ENCODE peak calls at places on chromosomes 6 and 20, in ten cellular contexts. C, G, Q, A, Y, O, I, K, R and D are unnamed samples. For H3K4me1, the result is how much of the 10 kb centered on the place peaks cover.

GRCh38 chr6:22251331-22251730 is 45.5 kb downstream of the PRL start:
- DNase-seq in Q (no peak), G (no peak), C (no peak), R (no peak), K (no peak), O (no peak), A (no peak), I (no peak), Y (peak), D (no peak)

GRCh38 chr6:2109796-2110195 is 135.6 kb downstream of the GMDS start:
- DNase-seq in K (no peak), G (no peak), I (no peak), C (no peak), A (no peak), Y (no peak), O (no peak), R (no peak), Q (no peak), D (no peak)

GRCh38 chr20:42484790-42485365 is 704.8 kb downstream of the PTPRT start:
- DNase-seq in O (no peak), Q (no peak), Y (no peak), K (no peak), A (no peak), I (no peak), G (no peak), C (no peak), R (no peak), D (no peak)

GRCh38 chr20:20869161-20869560 is 156.7 kb upstream of the RALGAPA2 start:
- DNase-seq in I (no peak), Y (no peak), O (no peak), A (no peak), K (no peak), C (no peak), R (no peak), Q (no peak), G (no peak), D (no peak)

GRCh38 chr6:66735106-66735890 is 1028.3 kb upstream of the EYS start:
- DNase-seq in Q (no peak), R (no peak), C (no peak), O (no peak), Y (no peak), G (no peak), I (no peak), K (no peak), A (no peak), D (no peak)

GRCh38 chr20:1389703-1390385 is 3.0 kb downstream of the FKBP1A start:
- DNase-seq in G (no peak), Q (no peak), Y (no peak), R (no peak), I (no peak), A (no peak), O (no peak), K (no peak), C (no peak), D (no peak)

GRCh38 chr20:58239216-58239615 is 10.8 kb upstream of the ANKRD60 start:
- DNase-seq in K (no peak), Y (no peak), O (no peak), G (no peak), Q (no peak), R (no peak), I (no peak), C (no peak), A (no peak), D (no peak)

GRCh38 chr6:87705070-87705691 is 3.1 kb upstream of the AKIRIN2 start:
- DNase-seq in R (no peak), C (no peak), G (no peak), O (peak), I (no peak), Q (no peak), A (no peak), K (no peak), Y (peak), D (no peak)

GRCh38 chr20:32528291-32528891 is 56.7 kb downstream of the NOL4L start:
- DNase-seq in A (no peak), C (no peak), R (no peak), O (no peak), Q (no peak), Y (no peak), K (no peak), G (no peak), I (peak), D (no peak)

GRCh38 chr6:12572884-12573824 is 143.4 kb upstream of the PHACTR1 start:
- DNase-seq in I (no peak), C (no peak), A (no peak), Y (peak), K (no peak), Q (no peak), R (peak), O (no peak), G (no peak), D (no peak)

GRCh38 chr6:44701038-44701636 is 313.6 kb downstream of the CDC5L start:
- DNase-seq in R (no peak), Y (no peak), Q (no peak), K (no peak), A (no peak), O (no peak), G (no peak), C (no peak), I (no peak), D (no peak)

GRCh38 chr6:44738652-44739141 is 351.2 kb downstream of the CDC5L start:
- DNase-seq in R (peak), G (no peak), A (no peak), Q (no peak), I (no peak), O (peak), K (no peak), Y (peak), C (no peak), D (no peak)

GRCh38 chr6:35391240-35391968 is 49.0 kb downstream of the PPARD start:
- DNase-seq in R (no peak), Y (peak), O (no peak), A (no peak), I (no peak), Q (no peak), C (no peak), G (no peak), K (no peak), D (no peak)

GRCh38 chr6:101398716-101399626 is 5.5 kb downstream of the GRIK2 start:
- DNase-seq in I (no peak), A (no peak), C (no peak), O (no peak), Q (no peak), G (no peak), Y (peak), R (no peak), K (no peak), D (no peak)

GRCh38 chr20:24470782-24471582 is 1.6 kb downstream of the SYNDIG1 start:
- DNase-seq in Y (no peak), K (no peak), I (no peak), Q (no peak), R (no peak), C (no peak), O (no peak), A (peak), G (no peak), D (no peak)

DNA sequence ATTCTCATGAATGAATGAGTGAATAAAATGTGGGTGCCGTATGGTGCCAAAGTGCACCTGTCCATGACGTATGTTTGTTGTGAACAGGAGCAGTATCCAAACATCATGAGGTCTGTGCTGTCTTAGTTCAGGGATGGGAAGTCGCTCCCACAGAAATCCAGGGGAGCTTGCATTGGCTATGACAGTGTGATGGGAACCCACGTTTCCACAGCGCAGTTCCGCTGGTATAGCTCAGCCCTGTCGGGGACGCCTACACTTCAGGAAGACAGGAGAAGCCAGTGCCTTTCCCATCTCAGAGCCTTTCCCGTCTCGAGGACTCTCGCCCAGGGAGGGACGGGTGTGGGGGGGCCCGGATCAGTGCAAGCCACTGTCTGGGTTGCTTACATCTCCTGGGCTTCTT is 69.8 kb downstream of the DACT2 start:
- DNase-seq in I (no peak), C (no peak), Q (no peak), G (no peak), R (no peak), A (no peak), O (no peak), Y (no peak), K (no peak), D (no peak)
- H3K4me1 ChIP-seq in I (under half), C (under half), Q (under half), G (under half), R (under half), A (under half), O (under half), Y (under half), K (under half), D (under half)

GRCh38 chr6:31462964-31463940 is 34.7 kb upstream of the MICB start:
- DNase-seq in Q (peak), I (peak), A (peak), Y (peak), C (peak), R (peak), G (peak), K (peak), O (peak), D (peak)
- TF ChIP-seq POLR2A in Q (peak), I (peak), A (peak), Y (no peak), C (peak), R (peak), G (peak), K (peak), O (peak), D (peak)

DNA sequence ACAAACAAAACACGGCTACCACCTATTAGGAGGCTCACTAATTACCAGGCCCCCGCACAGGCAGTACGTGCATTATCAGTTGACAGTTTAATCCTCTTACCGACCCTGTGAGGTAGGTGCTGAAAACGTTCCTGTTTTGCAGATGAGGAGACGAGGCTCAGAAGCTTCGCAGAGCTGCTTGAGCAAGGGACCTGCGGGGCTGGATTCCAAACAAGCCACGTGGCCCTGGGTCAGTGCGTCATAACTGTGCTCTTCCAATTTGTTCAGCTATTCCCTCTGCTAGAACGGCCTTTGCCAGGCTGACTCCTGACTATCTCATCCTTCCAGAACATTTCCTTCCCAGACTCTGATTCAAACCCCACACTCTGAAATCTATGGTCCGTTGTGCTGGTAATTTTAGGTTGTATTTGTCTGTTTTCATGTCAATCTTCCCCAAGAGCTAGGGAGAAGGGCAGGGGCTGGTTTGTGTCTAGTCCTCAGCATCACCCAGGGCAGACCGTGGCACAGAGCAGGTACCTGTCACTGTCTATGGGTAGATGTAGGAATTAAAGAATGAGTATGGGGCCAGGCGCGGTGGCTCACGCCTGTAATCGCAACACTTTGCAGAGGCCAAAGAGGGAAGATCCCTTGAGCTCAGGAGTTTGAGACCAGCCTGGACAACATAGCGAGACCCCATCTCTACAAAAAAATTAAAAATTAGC is 28.8 kb upstream of the TLDC2 start:
- DNase-seq in O (no peak), A (peak), C (no peak), K (no peak), Y (peak), R (peak), I (peak), Q (peak), G (peak), D (peak)
- H3K4me1 ChIP-seq in O (half or more), A (under half), C (under half), K (under half), Y (under half), R (half or more), I (under half), Q (under half), G (under half), D (under half)

GRCh38 chr6:42525132-42525531 is 38.7 kb upstream of the UBR2 start:
- DNase-seq in K (no peak), C (no peak), R (no peak), Q (no peak), I (no peak), O (no peak), Y (no peak), A (no peak), G (no peak), D (no peak)
- TF ChIP-seq POLR2A in K (no peak), C (no peak), R (no peak), Q (no peak), I (no peak), O (no peak), Y (no peak), A (no peak), G (no peak), D (no peak)

DNA sequence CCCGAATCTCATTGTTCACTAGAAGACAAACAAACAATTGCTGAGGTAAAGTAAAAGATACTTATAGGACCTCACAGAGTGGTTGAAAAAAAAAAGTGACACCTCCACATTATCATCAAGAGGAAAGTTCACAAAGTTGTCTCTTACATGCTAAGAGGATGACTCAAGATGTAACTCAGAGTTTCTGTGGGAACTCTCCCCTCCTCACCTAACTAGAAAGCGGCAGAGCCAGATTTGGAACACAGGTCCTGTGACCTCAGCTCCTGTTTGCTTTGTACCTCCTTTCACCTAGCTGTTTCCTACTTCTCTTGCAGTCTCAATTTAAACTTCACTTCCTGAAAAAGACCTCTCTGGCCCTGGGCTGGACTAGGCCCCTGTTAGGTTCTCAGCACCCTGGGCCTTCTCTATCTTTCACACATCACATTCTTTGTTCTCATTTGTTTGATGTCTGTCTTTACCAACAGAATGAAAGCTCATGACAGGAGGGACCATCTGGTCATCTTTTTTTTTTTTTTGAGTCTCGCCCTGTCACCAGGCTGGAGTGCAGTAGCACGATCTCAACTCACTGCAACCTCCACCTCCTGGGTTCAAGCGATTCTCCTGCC is 60.8 kb downstream of the CD24 start:
- DNase-seq in A (no peak), R (no peak), Q (no peak), K (no peak), G (no peak), O (peak), C (no peak), I (no peak), Y (no peak), D (no peak)
- H3K4me1 ChIP-seq in A (under half), R (under half), Q (under half), K (under half), G (under half), O (under half), C (under half), I (under half), Y (under half), D (under half)

DNA sequence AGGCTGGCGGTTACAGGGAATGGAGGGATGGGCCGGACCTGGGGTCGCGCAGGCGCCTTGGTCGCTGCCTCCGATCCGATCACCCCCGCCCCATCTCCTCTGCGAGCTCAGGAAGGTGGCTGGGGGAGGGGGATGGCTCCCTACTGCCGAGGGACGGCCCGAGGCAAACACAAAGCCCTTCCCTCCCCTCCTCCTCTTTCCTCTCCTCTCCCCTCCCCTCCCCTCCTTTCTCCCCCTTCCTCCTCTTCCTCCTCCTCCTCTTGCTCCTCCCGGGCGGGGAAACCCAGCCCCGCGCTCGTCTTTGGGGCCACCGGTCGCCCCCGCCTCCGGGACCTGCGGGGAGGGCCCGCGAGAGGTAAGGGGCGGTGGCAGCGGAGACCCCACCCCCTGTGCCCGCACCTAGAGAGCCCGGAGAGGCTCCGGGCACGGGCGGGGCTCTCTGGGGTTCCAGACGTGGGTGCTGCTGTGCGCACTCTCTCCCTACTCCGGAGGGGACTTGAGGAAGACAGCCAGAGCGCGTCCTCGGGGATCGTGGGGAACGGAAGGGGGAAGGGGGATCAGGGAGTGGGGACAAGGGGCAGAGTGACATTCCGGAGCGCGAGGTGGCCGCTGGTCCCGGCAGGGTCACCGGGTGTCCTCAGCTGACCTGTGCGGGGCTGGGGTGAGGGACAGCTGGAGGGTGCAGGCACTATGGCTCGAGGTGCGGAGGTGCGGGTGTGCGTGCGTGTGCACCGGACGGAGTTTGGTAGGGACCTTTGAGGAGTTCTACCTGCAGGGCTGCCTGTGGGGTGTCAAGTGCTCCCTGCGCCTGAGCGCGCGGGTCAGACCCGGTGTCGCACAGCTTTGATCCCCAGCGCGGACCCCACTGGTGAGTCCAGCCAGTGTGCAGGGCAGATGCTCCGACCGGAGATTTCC is at the start of gene RIN2:
- DNase-seq in Q (peak), G (peak), C (peak), O (no peak), I (peak), Y (peak), R (peak), A (peak), K (peak), D (peak)
- TF ChIP-seq POLR2A in Q (peak), G (peak), C (no peak), O (no peak), I (peak), Y (no peak), R (no peak), A (no peak), K (peak), D (no peak)